ENCODE peak calls at places on chromosomes 11 and 22, in five cellular contexts. One of them, this sample, is unnamed.

GRCh38 chr11:106920899-106921504 is 97.3 kb downstream of the GUCY1A2 start:
- DNase-seq in HuH-7: no peak
- DNase-seq in HS-27A: no peak
- DNase-seq in stimulated activated CD4-positive, alpha-beta T cell treated with anti-CD3 and anti-CD28 coated beads, Interleukin-2, amount 100 ng/mL, for 48 hours: no peak
- DNase-seq in NCI-H1417: no peak
- DNase-seq in this sample: no peak

GRCh38 chr11:35185696-35186095 is 46.7 kb downstream of the CD44 start:
- DNase-seq in HuH-7: no peak
- DNase-seq in HS-27A: no peak
- DNase-seq in stimulated activated CD4-positive, alpha-beta T cell treated with anti-CD3 and anti-CD28 coated beads, Interleukin-2, amount 100 ng/mL, for 48 hours: no peak
- DNase-seq in NCI-H1417: no peak
- DNase-seq in this sample: no peak

GRCh38 chr22:22032099-22032905 is 49.7 kb upstream of the TOP3B start:
- DNase-seq in HuH-7: no peak
- DNase-seq in HS-27A: no peak
- DNase-seq in stimulated activated CD4-positive, alpha-beta T cell treated with anti-CD3 and anti-CD28 coated beads, Interleukin-2, amount 100 ng/mL, for 48 hours: no peak
- DNase-seq in NCI-H1417: no peak
- DNase-seq in this sample: no peak

GRCh38 chr11:62444271-62444833 is 25.5 kb downstream of the SCGB1A1 start:
- DNase-seq in HuH-7: no peak
- DNase-seq in HS-27A: no peak
- DNase-seq in stimulated activated CD4-positive, alpha-beta T cell treated with anti-CD3 and anti-CD28 coated beads, Interleukin-2, amount 100 ng/mL, for 48 hours: peak
- DNase-seq in NCI-H1417: peak
- DNase-seq in this sample: peak

GRCh38 chr22:35910013-35910860 is 118.4 kb downstream of the RBFOX2 start:
- DNase-seq in HuH-7: no peak
- DNase-seq in HS-27A: no peak
- DNase-seq in stimulated activated CD4-positive, alpha-beta T cell treated with anti-CD3 and anti-CD28 coated beads, Interleukin-2, amount 100 ng/mL, for 48 hours: no peak
- DNase-seq in NCI-H1417: no peak
- DNase-seq in this sample: no peak

GRCh38 chr11:74844072-74844471 is 95.4 kb downstream of the RNF169 start:
- DNase-seq in HuH-7: no peak
- DNase-seq in HS-27A: no peak
- DNase-seq in stimulated activated CD4-positive, alpha-beta T cell treated with anti-CD3 and anti-CD28 coated beads, Interleukin-2, amount 100 ng/mL, for 48 hours: no peak
- DNase-seq in NCI-H1417: no peak
- DNase-seq in this sample: no peak

GRCh38 chr11:126190792-126191191 is 20.7 kb downstream of the RPUSD4 start:
- DNase-seq in HuH-7: no peak
- DNase-seq in HS-27A: no peak
- DNase-seq in stimulated activated CD4-positive, alpha-beta T cell treated with anti-CD3 and anti-CD28 coated beads, Interleukin-2, amount 100 ng/mL, for 48 hours: no peak
- DNase-seq in NCI-H1417: no peak
- DNase-seq in this sample: no peak

GRCh38 chr11:61679301-61679700 is 890 bp upstream of the DAGLA start:
- DNase-seq in HuH-7: no peak
- DNase-seq in HS-27A: no peak
- DNase-seq in stimulated activated CD4-positive, alpha-beta T cell treated with anti-CD3 and anti-CD28 coated beads, Interleukin-2, amount 100 ng/mL, for 48 hours: no peak
- DNase-seq in NCI-H1417: no peak
- DNase-seq in this sample: no peak

GRCh38 chr22:34608716-34609115 is 457.2 kb upstream of the ISX start:
- DNase-seq in HuH-7: no peak
- DNase-seq in HS-27A: no peak
- DNase-seq in stimulated activated CD4-positive, alpha-beta T cell treated with anti-CD3 and anti-CD28 coated beads, Interleukin-2, amount 100 ng/mL, for 48 hours: no peak
- DNase-seq in NCI-H1417: no peak
- DNase-seq in this sample: no peak

GRCh38 chr11:123590296-123590912 is 64.0 kb downstream of the SCN3B start:
- DNase-seq in HuH-7: no peak
- DNase-seq in HS-27A: peak
- DNase-seq in stimulated activated CD4-positive, alpha-beta T cell treated with anti-CD3 and anti-CD28 coated beads, Interleukin-2, amount 100 ng/mL, for 48 hours: no peak
- DNase-seq in NCI-H1417: no peak
- DNase-seq in this sample: no peak

GRCh38 chr11:3224730-3225098 is 6.1 kb upstream of the MRGPRG start:
- DNase-seq in HuH-7: no peak
- DNase-seq in HS-27A: no peak
- DNase-seq in stimulated activated CD4-positive, alpha-beta T cell treated with anti-CD3 and anti-CD28 coated beads, Interleukin-2, amount 100 ng/mL, for 48 hours: no peak
- DNase-seq in NCI-H1417: peak
- DNase-seq in this sample: no peak

GRCh38 chr11:71490731-71491390 is 36.2 kb upstream of the KRTAP5-7 start:
- DNase-seq in HuH-7: no peak
- DNase-seq in HS-27A: no peak
- DNase-seq in stimulated activated CD4-positive, alpha-beta T cell treated with anti-CD3 and anti-CD28 coated beads, Interleukin-2, amount 100 ng/mL, for 48 hours: no peak
- DNase-seq in NCI-H1417: no peak
- DNase-seq in this sample: no peak

GRCh38 chr22:33682927-33683326 is 237.3 kb downstream of the LARGE1 start:
- DNase-seq in HuH-7: no peak
- DNase-seq in HS-27A: no peak
- DNase-seq in stimulated activated CD4-positive, alpha-beta T cell treated with anti-CD3 and anti-CD28 coated beads, Interleukin-2, amount 100 ng/mL, for 48 hours: no peak
- DNase-seq in NCI-H1417: no peak
- DNase-seq in this sample: no peak

GRCh38 chr22:39913321-39913720 is 12.4 kb downstream of the GRAP2 start:
- DNase-seq in HuH-7: no peak
- DNase-seq in HS-27A: no peak
- DNase-seq in stimulated activated CD4-positive, alpha-beta T cell treated with anti-CD3 and anti-CD28 coated beads, Interleukin-2, amount 100 ng/mL, for 48 hours: no peak
- DNase-seq in NCI-H1417: no peak
- DNase-seq in this sample: no peak

GRCh38 chr22:32331918-32332725 is 25.5 kb upstream of the RFPL3 start:
- DNase-seq in HuH-7: no peak
- DNase-seq in HS-27A: no peak
- DNase-seq in stimulated activated CD4-positive, alpha-beta T cell treated with anti-CD3 and anti-CD28 coated beads, Interleukin-2, amount 100 ng/mL, for 48 hours: no peak
- DNase-seq in NCI-H1417: no peak
- DNase-seq in this sample: no peak

GRCh38 chr22:37287550-37287951 is 5.2 kb downstream of the CYTH4 start:
- DNase-seq in HuH-7: no peak
- DNase-seq in HS-27A: no peak
- DNase-seq in stimulated activated CD4-positive, alpha-beta T cell treated with anti-CD3 and anti-CD28 coated beads, Interleukin-2, amount 100 ng/mL, for 48 hours: no peak
- DNase-seq in NCI-H1417: no peak
- DNase-seq in this sample: no peak

GRCh38 chr22:50708996-50709395 is 29.0 kb upstream of the ACR start:
- DNase-seq in HuH-7: no peak
- DNase-seq in HS-27A: no peak
- DNase-seq in stimulated activated CD4-positive, alpha-beta T cell treated with anti-CD3 and anti-CD28 coated beads, Interleukin-2, amount 100 ng/mL, for 48 hours: no peak
- DNase-seq in NCI-H1417: no peak
- DNase-seq in this sample: no peak

GRCh38 chr11:46380340-46381045 is 976 bp upstream of the MDK start:
- DNase-seq in HuH-7: peak
- DNase-seq in HS-27A: no peak
- DNase-seq in stimulated activated CD4-positive, alpha-beta T cell treated with anti-CD3 and anti-CD28 coated beads, Interleukin-2, amount 100 ng/mL, for 48 hours: peak
- DNase-seq in NCI-H1417: peak
- DNase-seq in this sample: no peak

GRCh38 chr11:70824590-70825300 is 426.4 kb downstream of the CTTN start:
- DNase-seq in HuH-7: no peak
- DNase-seq in HS-27A: no peak
- DNase-seq in stimulated activated CD4-positive, alpha-beta T cell treated with anti-CD3 and anti-CD28 coated beads, Interleukin-2, amount 100 ng/mL, for 48 hours: no peak
- DNase-seq in NCI-H1417: no peak
- DNase-seq in this sample: no peak

GRCh38 chr22:38413085-38414008 is 41.7 kb downstream of the KCNJ4 start:
- DNase-seq in HuH-7: no peak
- DNase-seq in HS-27A: no peak
- DNase-seq in stimulated activated CD4-positive, alpha-beta T cell treated with anti-CD3 and anti-CD28 coated beads, Interleukin-2, amount 100 ng/mL, for 48 hours: no peak
- DNase-seq in NCI-H1417: peak
- DNase-seq in this sample: no peak

GRCh38 chr11:44623716-44624491 is 58.4 kb downstream of the CD82 start:
- DNase-seq in HuH-7: no peak
- DNase-seq in HS-27A: no peak
- DNase-seq in stimulated activated CD4-positive, alpha-beta T cell treated with anti-CD3 and anti-CD28 coated beads, Interleukin-2, amount 100 ng/mL, for 48 hours: no peak
- DNase-seq in NCI-H1417: peak
- DNase-seq in this sample: no peak

GRCh38 chr22:40594924-40595323 is 41.6 kb downstream of the MRTFA start:
- DNase-seq in HuH-7: no peak
- DNase-seq in HS-27A: no peak
- DNase-seq in stimulated activated CD4-positive, alpha-beta T cell treated with anti-CD3 and anti-CD28 coated beads, Interleukin-2, amount 100 ng/mL, for 48 hours: no peak
- DNase-seq in NCI-H1417: no peak
- DNase-seq in this sample: no peak

GRCh38 chr11:120563698-120564572 is 52.4 kb downstream of the GRIK4 start:
- DNase-seq in HuH-7: no peak
- DNase-seq in HS-27A: no peak
- DNase-seq in stimulated activated CD4-positive, alpha-beta T cell treated with anti-CD3 and anti-CD28 coated beads, Interleukin-2, amount 100 ng/mL, for 48 hours: no peak
- DNase-seq in NCI-H1417: peak
- DNase-seq in this sample: no peak

GRCh38 chr11:70065318-70066135 is 12.6 kb upstream of the ANO1 start:
- DNase-seq in HuH-7: no peak
- DNase-seq in HS-27A: no peak
- DNase-seq in stimulated activated CD4-positive, alpha-beta T cell treated with anti-CD3 and anti-CD28 coated beads, Interleukin-2, amount 100 ng/mL, for 48 hours: no peak
- DNase-seq in NCI-H1417: no peak
- DNase-seq in this sample: no peak

GRCh38 chr11:1410366-1411291 is 20.9 kb downstream of the BRSK2 start:
- DNase-seq in HuH-7: no peak
- DNase-seq in HS-27A: no peak
- DNase-seq in stimulated activated CD4-positive, alpha-beta T cell treated with anti-CD3 and anti-CD28 coated beads, Interleukin-2, amount 100 ng/mL, for 48 hours: no peak
- DNase-seq in NCI-H1417: peak
- DNase-seq in this sample: no peak

GRCh38 chr11:19853016-19853415 is 140.4 kb downstream of the NAV2 start:
- DNase-seq in HuH-7: no peak
- DNase-seq in HS-27A: no peak
- DNase-seq in stimulated activated CD4-positive, alpha-beta T cell treated with anti-CD3 and anti-CD28 coated beads, Interleukin-2, amount 100 ng/mL, for 48 hours: no peak
- DNase-seq in NCI-H1417: no peak
- DNase-seq in this sample: no peak

GRCh38 chr11:1129666-1130160 is 28.0 kb upstream of the MUC5AC start:
- DNase-seq in HuH-7: no peak
- DNase-seq in HS-27A: no peak
- DNase-seq in stimulated activated CD4-positive, alpha-beta T cell treated with anti-CD3 and anti-CD28 coated beads, Interleukin-2, amount 100 ng/mL, for 48 hours: no peak
- DNase-seq in NCI-H1417: no peak
- DNase-seq in this sample: no peak

GRCh38 chr11:26777276-26777939 is 55.5 kb upstream of the SLC5A12 start:
- DNase-seq in HuH-7: no peak
- DNase-seq in HS-27A: no peak
- DNase-seq in stimulated activated CD4-positive, alpha-beta T cell treated with anti-CD3 and anti-CD28 coated beads, Interleukin-2, amount 100 ng/mL, for 48 hours: no peak
- DNase-seq in NCI-H1417: no peak
- DNase-seq in this sample: no peak

GRCh38 chr22:50620861-50621490 is 7.0 kb downstream of the ARSA start:
- DNase-seq in HuH-7: no peak
- DNase-seq in HS-27A: no peak
- DNase-seq in stimulated activated CD4-positive, alpha-beta T cell treated with anti-CD3 and anti-CD28 coated beads, Interleukin-2, amount 100 ng/mL, for 48 hours: peak
- DNase-seq in NCI-H1417: peak
- DNase-seq in this sample: no peak

GRCh38 chr11:115425243-115425642 is 79.0 kb downstream of the CADM1 start:
- DNase-seq in HuH-7: no peak
- DNase-seq in HS-27A: no peak
- DNase-seq in stimulated activated CD4-positive, alpha-beta T cell treated with anti-CD3 and anti-CD28 coated beads, Interleukin-2, amount 100 ng/mL, for 48 hours: no peak
- DNase-seq in NCI-H1417: peak
- DNase-seq in this sample: no peak

GRCh38 chr11:76658651-76659650 is 11.6 kb downstream of the LRRC32 start:
- DNase-seq in HuH-7: no peak
- DNase-seq in HS-27A: no peak
- DNase-seq in stimulated activated CD4-positive, alpha-beta T cell treated with anti-CD3 and anti-CD28 coated beads, Interleukin-2, amount 100 ng/mL, for 48 hours: no peak
- DNase-seq in NCI-H1417: no peak
- DNase-seq in this sample: no peak

GRCh38 chr22:31896472-31896871 is 47.9 kb upstream of the YWHAH start:
- DNase-seq in HuH-7: no peak
- DNase-seq in HS-27A: no peak
- DNase-seq in stimulated activated CD4-positive, alpha-beta T cell treated with anti-CD3 and anti-CD28 coated beads, Interleukin-2, amount 100 ng/mL, for 48 hours: no peak
- DNase-seq in NCI-H1417: no peak
- DNase-seq in this sample: no peak

GRCh38 chr11:76551400-76551799 is 106.6 kb downstream of the EMSY start:
- DNase-seq in HuH-7: no peak
- DNase-seq in HS-27A: no peak
- DNase-seq in stimulated activated CD4-positive, alpha-beta T cell treated with anti-CD3 and anti-CD28 coated beads, Interleukin-2, amount 100 ng/mL, for 48 hours: no peak
- DNase-seq in NCI-H1417: no peak
- DNase-seq in this sample: no peak